ENCODE peak calls at places on chromosomes 4 and X, in five cellular contexts. One of them, this sample, is unnamed.

GRCh38 chrX:85611926-85612325 is 232.5 kb upstream of the POF1B start:
- DNase-seq in cardiac muscle cell: peak; percentile 5
- DNase-seq in HT1080: no peak
- DNase-seq in activated T-helper 1 cell treated with anti-CD3 and anti-CD28 coated beads, Interleukin-12 subunit alpha, Interleukin-12 subunit beta, Interleukin-2, Interleukin-4 antibody, amounts not matched to agents 30 ng/mL and 10 ng/mL and 1 ng/mL, durations not matched to agents 14 hours and 24 hours and 36 hours: no peak
- DNase-seq in CD4-positive, CD25-positive, alpha-beta regulatory T cell: no peak
- DNase-seq in this sample: peak; percentile 1

GRCh38 chrX:118795528-118795927 is 28.1 kb upstream of the ZCCHC12 start:
- DNase-seq in cardiac muscle cell: peak; percentile 9
- DNase-seq in HT1080: no peak
- DNase-seq in activated T-helper 1 cell treated with anti-CD3 and anti-CD28 coated beads, Interleukin-12 subunit alpha, Interleukin-12 subunit beta, Interleukin-2, Interleukin-4 antibody, amounts not matched to agents 30 ng/mL and 10 ng/mL and 1 ng/mL, durations not matched to agents 14 hours and 24 hours and 36 hours: no peak
- DNase-seq in CD4-positive, CD25-positive, alpha-beta regulatory T cell: no peak
- DNase-seq in this sample: no peak

GRCh38 chr4:84938316-84938715 is 28.2 kb downstream of the WDFY3 start:
- DNase-seq in cardiac muscle cell: peak; percentile 78
- DNase-seq in HT1080: peak; percentile 37
- DNase-seq in activated T-helper 1 cell treated with anti-CD3 and anti-CD28 coated beads, Interleukin-12 subunit alpha, Interleukin-12 subunit beta, Interleukin-2, Interleukin-4 antibody, amounts not matched to agents 30 ng/mL and 10 ng/mL and 1 ng/mL, durations not matched to agents 14 hours and 24 hours and 36 hours: no peak
- DNase-seq in CD4-positive, CD25-positive, alpha-beta regulatory T cell: no peak
- DNase-seq in this sample: peak; percentile 75

GRCh38 chrX:129996120-129996519 is 13.7 kb downstream of the BCORL1 start:
- DNase-seq in cardiac muscle cell: peak; percentile 64
- DNase-seq in HT1080: peak; percentile 40
- DNase-seq in activated T-helper 1 cell treated with anti-CD3 and anti-CD28 coated beads, Interleukin-12 subunit alpha, Interleukin-12 subunit beta, Interleukin-2, Interleukin-4 antibody, amounts not matched to agents 30 ng/mL and 10 ng/mL and 1 ng/mL, durations not matched to agents 14 hours and 24 hours and 36 hours: no peak
- DNase-seq in CD4-positive, CD25-positive, alpha-beta regulatory T cell: no peak
- DNase-seq in this sample: peak; percentile 52

GRCh38 chr4:8191136-8191747 is 7.8 kb upstream of the SH3TC1 start:
- DNase-seq in cardiac muscle cell: peak; percentile 90
- DNase-seq in HT1080: peak; percentile 84
- DNase-seq in activated T-helper 1 cell treated with anti-CD3 and anti-CD28 coated beads, Interleukin-12 subunit alpha, Interleukin-12 subunit beta, Interleukin-2, Interleukin-4 antibody, amounts not matched to agents 30 ng/mL and 10 ng/mL and 1 ng/mL, durations not matched to agents 14 hours and 24 hours and 36 hours: no peak
- DNase-seq in CD4-positive, CD25-positive, alpha-beta regulatory T cell: no peak
- DNase-seq in this sample: peak; percentile 69

GRCh38 chrX:41265615-41266014 is 68.3 kb upstream of the DDX3X start:
- DNase-seq in cardiac muscle cell: peak; percentile 29
- DNase-seq in HT1080: peak; percentile 50
- DNase-seq in activated T-helper 1 cell treated with anti-CD3 and anti-CD28 coated beads, Interleukin-12 subunit alpha, Interleukin-12 subunit beta, Interleukin-2, Interleukin-4 antibody, amounts not matched to agents 30 ng/mL and 10 ng/mL and 1 ng/mL, durations not matched to agents 14 hours and 24 hours and 36 hours: peak; percentile 34
- DNase-seq in CD4-positive, CD25-positive, alpha-beta regulatory T cell: peak; percentile 57
- DNase-seq in this sample: peak; percentile 87

GRCh38 chr4:123399638-123400358 is 3.2 kb downstream of the SPRY1 start:
- DNase-seq in cardiac muscle cell: peak; percentile 55
- DNase-seq in HT1080: no peak
- DNase-seq in activated T-helper 1 cell treated with anti-CD3 and anti-CD28 coated beads, Interleukin-12 subunit alpha, Interleukin-12 subunit beta, Interleukin-2, Interleukin-4 antibody, amounts not matched to agents 30 ng/mL and 10 ng/mL and 1 ng/mL, durations not matched to agents 14 hours and 24 hours and 36 hours: no peak
- DNase-seq in CD4-positive, CD25-positive, alpha-beta regulatory T cell: no peak
- DNase-seq in this sample: no peak

GRCh38 chr4:174490356-174490969 is 31.8 kb downstream of the HPGD start:
- DNase-seq in cardiac muscle cell: peak; percentile 68
- DNase-seq in HT1080: peak; percentile 50
- DNase-seq in activated T-helper 1 cell treated with anti-CD3 and anti-CD28 coated beads, Interleukin-12 subunit alpha, Interleukin-12 subunit beta, Interleukin-2, Interleukin-4 antibody, amounts not matched to agents 30 ng/mL and 10 ng/mL and 1 ng/mL, durations not matched to agents 14 hours and 24 hours and 36 hours: no peak
- DNase-seq in CD4-positive, CD25-positive, alpha-beta regulatory T cell: no peak
- DNase-seq in this sample: peak; percentile 57

This sample was measured in M059J.